ENCODE peak calls at places on chromosomes 7 and 10, in five cellular contexts. One of them, this sample, is unnamed.

GRCh38 chr10:132407846-132408278 is 10.9 kb downstream of the PWWP2B start:
- DNase-seq in CD8-positive, alpha-beta T cell: no peak
- DNase-seq in neural crest cell: no peak
- DNase-seq in natural killer cell: peak; percentile 37
- DNase-seq in GM23338: peak; percentile 91
- DNase-seq in this sample: no peak

GRCh38 chr7:47573758-47574472 is 8.0 kb downstream of the TNS3 start:
- DNase-seq in GM23338: no peak
- DNase-seq in neural crest cell: no peak
- DNase-seq in CD8-positive, alpha-beta T cell: no peak
- DNase-seq in natural killer cell: no peak
- DNase-seq in this sample: no peak

GRCh38 chr10:3766046-3766761 is 18.8 kb downstream of the KLF6 start:
- DNase-seq in GM23338: no peak
- DNase-seq in neural crest cell: no peak
- DNase-seq in natural killer cell: no peak
- DNase-seq in CD8-positive, alpha-beta T cell: no peak
- DNase-seq in this sample: no peak

GRCh38 chr7:132837529-132837928 is 244.4 kb downstream of the CHCHD3 start:
- DNase-seq in neural crest cell: no peak
- DNase-seq in CD8-positive, alpha-beta T cell: no peak
- DNase-seq in GM23338: no peak
- DNase-seq in natural killer cell: no peak
- DNase-seq in this sample: no peak

GRCh38 chr7:94632338-94633024 is 23.5 kb downstream of the SGCE start:
- DNase-seq in CD8-positive, alpha-beta T cell: no peak
- DNase-seq in neural crest cell: no peak
- DNase-seq in natural killer cell: no peak
- DNase-seq in GM23338: peak; percentile 7
- DNase-seq in this sample: no peak

GRCh38 chr10:79079074-79079397 is 10.3 kb downstream of the ZMIZ1 start:
- DNase-seq in natural killer cell: no peak
- DNase-seq in GM23338: no peak
- DNase-seq in CD8-positive, alpha-beta T cell: no peak
- DNase-seq in neural crest cell: no peak
- DNase-seq in this sample: no peak

GRCh38 chr10:60827791-60828488 is 49.7 kb downstream of the CDK1 start:
- DNase-seq in natural killer cell: no peak
- DNase-seq in GM23338: peak; percentile 18
- DNase-seq in CD8-positive, alpha-beta T cell: no peak
- DNase-seq in neural crest cell: no peak
- DNase-seq in this sample: no peak

GRCh38 chr10:78817361-78817760 is 251.4 kb upstream of the ZMIZ1 start:
- DNase-seq in GM23338: peak; percentile 5
- DNase-seq in CD8-positive, alpha-beta T cell: no peak
- DNase-seq in neural crest cell: no peak
- DNase-seq in natural killer cell: no peak
- DNase-seq in this sample: no peak

GRCh38 chr7:135665072-135665471 is 2.8 kb downstream of the STMP1 start:
- DNase-seq in natural killer cell: no peak
- DNase-seq in CD8-positive, alpha-beta T cell: no peak
- DNase-seq in neural crest cell: no peak
- DNase-seq in GM23338: no peak
- DNase-seq in this sample: no peak

GRCh38 chr7:156446990-156447389 is 193.6 kb upstream of the RNF32 start:
- DNase-seq in neural crest cell: no peak
- DNase-seq in CD8-positive, alpha-beta T cell: no peak
- DNase-seq in natural killer cell: no peak
- DNase-seq in GM23338: no peak
- DNase-seq in this sample: no peak

GRCh38 chr10:17835688-17836087 is 26.5 kb downstream of the MRC1 start:
- DNase-seq in neural crest cell: no peak
- DNase-seq in GM23338: peak; percentile 15
- DNase-seq in natural killer cell: no peak
- DNase-seq in CD8-positive, alpha-beta T cell: no peak
- DNase-seq in this sample: no peak

GRCh38 chr7:124031919-124032318 is 948 bp downstream of the TMEM229A start:
- DNase-seq in GM23338: no peak
- DNase-seq in neural crest cell: peak; percentile 16
- DNase-seq in natural killer cell: no peak
- DNase-seq in CD8-positive, alpha-beta T cell: no peak
- DNase-seq in this sample: no peak

GRCh38 chr10:127424594-127425264 is 124.4 kb upstream of the NPS start:
- DNase-seq in neural crest cell: no peak
- DNase-seq in GM23338: no peak
- DNase-seq in natural killer cell: no peak
- DNase-seq in CD8-positive, alpha-beta T cell: no peak
- DNase-seq in this sample: no peak

GRCh38 chr10:17527530-17528146 is 73.2 kb upstream of the ST8SIA6 start:
- DNase-seq in neural crest cell: no peak
- DNase-seq in natural killer cell: no peak
- DNase-seq in GM23338: peak; percentile 27
- DNase-seq in CD8-positive, alpha-beta T cell: no peak
- DNase-seq in this sample: no peak

GRCh38 chr10:118564652-118565051 is 30.8 kb downstream of the PRLHR start:
- DNase-seq in CD8-positive, alpha-beta T cell: no peak
- DNase-seq in natural killer cell: no peak
- DNase-seq in GM23338: peak; percentile 82
- DNase-seq in neural crest cell: no peak
- DNase-seq in this sample: no peak

GRCh38 chr10:62467509-62467908 is 93.3 kb downstream of the ZNF365 start:
- DNase-seq in neural crest cell: no peak
- DNase-seq in natural killer cell: no peak
- DNase-seq in GM23338: no peak
- DNase-seq in CD8-positive, alpha-beta T cell: no peak
- DNase-seq in this sample: no peak

GRCh38 chr10:58641708-58642107 is 129.0 kb downstream of the BICC1 start:
- DNase-seq in GM23338: peak; percentile 25
- DNase-seq in natural killer cell: no peak
- DNase-seq in CD8-positive, alpha-beta T cell: no peak
- DNase-seq in neural crest cell: no peak
- DNase-seq in this sample: no peak

GRCh38 chr10:62437696-62438095 is 63.5 kb downstream of the ZNF365 start:
- DNase-seq in CD8-positive, alpha-beta T cell: no peak
- DNase-seq in natural killer cell: no peak
- DNase-seq in GM23338: peak; percentile 80
- DNase-seq in neural crest cell: peak; percentile 26
- DNase-seq in this sample: no peak

GRCh38 chr7:17380696-17381662 is 82.5 kb downstream of the AHR start:
- DNase-seq in natural killer cell: no peak
- DNase-seq in neural crest cell: no peak
- DNase-seq in CD8-positive, alpha-beta T cell: no peak
- DNase-seq in GM23338: no peak
- DNase-seq in this sample: no peak

GRCh38 chr10:29948971-29949370 is 110.4 kb downstream of the JCAD start:
- DNase-seq in CD8-positive, alpha-beta T cell: no peak
- DNase-seq in GM23338: no peak
- DNase-seq in natural killer cell: no peak
- DNase-seq in neural crest cell: no peak
- DNase-seq in this sample: no peak

GRCh38 chr7:110407242-110407641 is 683.7 kb upstream of the LRRN3 start:
- DNase-seq in natural killer cell: no peak
- DNase-seq in GM23338: no peak
- DNase-seq in neural crest cell: no peak
- DNase-seq in CD8-positive, alpha-beta T cell: no peak
- DNase-seq in this sample: no peak

GRCh38 chr7:156818133-156818532 is 74.8 kb downstream of the LMBR1 start:
- DNase-seq in neural crest cell: no peak
- DNase-seq in natural killer cell: no peak
- DNase-seq in CD8-positive, alpha-beta T cell: no peak
- DNase-seq in GM23338: no peak
- DNase-seq in this sample: no peak

GRCh38 chr7:21912305-21912704 is 33.4 kb downstream of the CDCA7L start:
- DNase-seq in neural crest cell: no peak
- DNase-seq in CD8-positive, alpha-beta T cell: no peak
- DNase-seq in GM23338: no peak
- DNase-seq in natural killer cell: no peak
- DNase-seq in this sample: no peak

GRCh38 chr7:57867884-57868701 is 418.1 kb downstream of the ZNF716 start:
- DNase-seq in neural crest cell: no peak
- DNase-seq in GM23338: no peak
- DNase-seq in natural killer cell: no peak
- DNase-seq in CD8-positive, alpha-beta T cell: no peak
- DNase-seq in this sample: no peak

GRCh38 chr7:108581655-108582491 is 12.2 kb downstream of the DNAJB9 start:
- DNase-seq in natural killer cell: no peak
- DNase-seq in CD8-positive, alpha-beta T cell: no peak
- DNase-seq in neural crest cell: no peak
- DNase-seq in GM23338: peak; percentile 78
- DNase-seq in this sample: no peak

GRCh38 chr10:28922127-28922526 is 244.8 kb downstream of the BAMBI start:
- DNase-seq in neural crest cell: no peak
- DNase-seq in GM23338: peak; percentile 43
- DNase-seq in natural killer cell: no peak
- DNase-seq in CD8-positive, alpha-beta T cell: no peak
- DNase-seq in this sample: no peak

GRCh38 chr10:63614371-63614891 is 93.2 kb downstream of the REEP3 start:
- DNase-seq in neural crest cell: no peak
- DNase-seq in GM23338: no peak
- DNase-seq in CD8-positive, alpha-beta T cell: no peak
- DNase-seq in natural killer cell: no peak
- DNase-seq in this sample: no peak

DNA sequence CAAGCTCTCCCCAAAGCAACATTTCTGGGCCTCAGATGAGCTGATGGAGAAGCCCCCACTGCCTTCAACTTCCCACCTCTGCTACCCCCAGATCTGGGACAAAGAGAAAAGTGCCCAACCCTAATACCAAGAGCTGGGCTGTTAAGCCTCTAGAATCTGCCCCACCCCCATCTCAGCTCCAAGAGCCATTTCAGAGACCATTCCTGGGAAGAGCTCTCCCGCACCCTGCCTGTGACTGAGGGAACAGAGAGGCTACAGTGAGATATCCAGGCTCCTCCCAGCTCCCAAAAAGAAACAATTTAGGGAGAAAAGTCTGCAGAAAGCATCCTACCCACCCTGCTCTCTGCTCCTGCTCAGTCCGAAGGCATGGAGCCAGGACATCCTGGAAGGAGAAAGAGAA is 2.5 kb upstream of the KCNH2 start:
- DNase-seq in CD8-positive, alpha-beta T cell: no peak
- DNase-seq in neural crest cell: no peak
- DNase-seq in GM23338: peak; percentile 83
- DNase-seq in natural killer cell: no peak
- DNase-seq in this sample: no peak
- TF ChIP-seq CTCF in CD8-positive, alpha-beta T cell: no peak
- TF ChIP-seq CTCF in neural crest cell: no peak
- TF ChIP-seq CTCF in GM23338: peak; percentile 61
- TF ChIP-seq CTCF in natural killer cell: no peak
- TF ChIP-seq CTCF in this sample: peak; percentile 9

GRCh38 chr7:102069913-102070629 is 216.6 kb upstream of the SH2B2 start:
- DNase-seq in CD8-positive, alpha-beta T cell: no peak
- DNase-seq in natural killer cell: no peak
- DNase-seq in GM23338: peak; percentile 58
- DNase-seq in neural crest cell: no peak
- DNase-seq in this sample: no peak
- TF ChIP-seq CTCF in CD8-positive, alpha-beta T cell: no peak
- TF ChIP-seq CTCF in natural killer cell: no peak
- TF ChIP-seq CTCF in GM23338: peak; percentile 68
- TF ChIP-seq CTCF in neural crest cell: no peak
- TF ChIP-seq CTCF in this sample: no peak

DNA sequence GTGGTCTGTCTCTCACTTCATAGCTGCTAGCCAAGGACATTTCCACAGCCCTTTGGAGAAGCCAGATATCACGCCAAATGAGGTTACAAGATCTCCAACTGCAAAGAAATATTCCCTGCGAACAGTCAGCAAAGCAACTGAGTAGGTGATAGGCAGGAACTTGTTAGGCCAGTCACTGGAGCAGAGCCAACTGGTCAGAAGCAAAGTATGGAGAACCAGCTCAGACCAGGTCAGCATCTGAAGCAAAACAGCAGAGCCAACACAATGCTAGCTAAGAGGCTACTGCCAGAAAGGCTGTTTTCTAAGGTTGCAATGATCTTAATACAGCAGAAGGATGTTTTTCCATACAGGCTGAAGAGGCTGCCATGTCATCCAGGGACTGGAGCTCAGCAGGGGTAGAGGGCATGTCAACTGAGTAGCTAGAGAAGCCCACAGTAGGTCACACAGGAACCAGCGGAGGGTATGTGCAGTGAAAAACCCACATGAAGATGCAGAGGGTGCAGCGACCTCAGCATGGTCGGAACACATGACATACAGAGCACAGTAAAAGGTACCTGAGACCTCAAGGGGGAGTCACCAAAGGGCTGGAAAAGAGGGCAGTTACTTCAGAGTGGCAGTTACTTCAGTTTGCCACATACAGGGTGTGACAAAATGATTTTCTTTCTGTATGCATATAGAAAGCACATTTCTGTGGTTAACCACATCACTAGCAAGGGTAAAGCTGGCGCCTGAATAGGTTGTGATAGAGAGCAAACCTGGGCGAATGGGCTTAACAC is 8.9 kb downstream of the SEC31B start:
- DNase-seq in natural killer cell: peak; percentile 37
- DNase-seq in GM23338: no peak
- DNase-seq in neural crest cell: no peak
- DNase-seq in CD8-positive, alpha-beta T cell: peak; percentile 35
- DNase-seq in this sample: no peak
- TF ChIP-seq CTCF in natural killer cell: no peak
- TF ChIP-seq CTCF in GM23338: no peak
- TF ChIP-seq CTCF in neural crest cell: no peak
- TF ChIP-seq CTCF in CD8-positive, alpha-beta T cell: no peak
- TF ChIP-seq CTCF in this sample: no peak

GRCh38 chr7:80114159-80114558 is 20.5 kb upstream of the GNAI1 start:
- DNase-seq in GM23338: no peak
- DNase-seq in natural killer cell: no peak
- DNase-seq in CD8-positive, alpha-beta T cell: no peak
- DNase-seq in neural crest cell: no peak
- DNase-seq in this sample: no peak
- TF ChIP-seq CTCF in GM23338: no peak
- TF ChIP-seq CTCF in natural killer cell: no peak
- TF ChIP-seq CTCF in CD8-positive, alpha-beta T cell: no peak
- TF ChIP-seq CTCF in neural crest cell: no peak
- TF ChIP-seq CTCF in this sample: no peak

This sample was measured in D721Med.